ENCODE peak calls at places on chromosomes 16 and 17, in four cellular contexts. P is B cell, K is right lobe of liver, F is GM12865. L is an unnamed sample.

GRCh38 chr17:4939554-4939803 is 367 bp downstream of the SLC25A11 start:
- DNase-seq in F (no peak), P (no peak), K (no peak), L (no peak)

GRCh38 chr17:63699638-63700527 is at the start of gene LIMD2:
- DNase-seq in P (peak; percentile 83), K (peak; percentile 69), F (peak; percentile 88), L (peak; percentile 85)

GRCh38 chr16:69340095-69340644 is 598 bp downstream of the NIP7 start:
- DNase-seq in P (no peak), F (no peak), K (no peak), L (no peak)

GRCh38 chr17:7249830-7250229 is 1.7 kb downstream of the CTDNEP1 start:
- DNase-seq in K (no peak), P (no peak), F (peak; percentile 55), L (no peak)

GRCh38 chr16:64238576-64238975 is 883.3 kb downstream of the CDH11 start:
- DNase-seq in K (no peak), P (no peak), F (no peak), L (no peak)

GRCh38 chr17:43175213-43176118 is 4.5 kb downstream of the NBR1 start:
- DNase-seq in P (no peak), F (no peak), K (no peak), L (no peak)

GRCh38 chr16:4663756-4664465 is 29.5 kb upstream of the NUDT16L1 start:
- DNase-seq in P (no peak), F (no peak), K (peak; percentile 95), L (no peak)

GRCh38 chr16:47392114-47392513 is 68.7 kb downstream of the ITFG1 start:
- DNase-seq in K (no peak), P (peak; percentile 67), F (peak; percentile 59), L (peak; percentile 30)

GRCh38 chr16:89544113-89544512 is 16.4 kb upstream of the RPL13 start:
- DNase-seq in P (no peak), F (no peak), K (no peak), L (no peak)

GRCh38 chr16:64172191-64172590 is 949.7 kb downstream of the CDH11 start:
- DNase-seq in P (no peak), F (no peak), K (no peak), L (no peak)

GRCh38 chr17:67503184-67503583 is 126.1 kb downstream of the PITPNC1 start:
- DNase-seq in P (no peak), F (no peak), K (no peak), L (no peak)

DNA sequence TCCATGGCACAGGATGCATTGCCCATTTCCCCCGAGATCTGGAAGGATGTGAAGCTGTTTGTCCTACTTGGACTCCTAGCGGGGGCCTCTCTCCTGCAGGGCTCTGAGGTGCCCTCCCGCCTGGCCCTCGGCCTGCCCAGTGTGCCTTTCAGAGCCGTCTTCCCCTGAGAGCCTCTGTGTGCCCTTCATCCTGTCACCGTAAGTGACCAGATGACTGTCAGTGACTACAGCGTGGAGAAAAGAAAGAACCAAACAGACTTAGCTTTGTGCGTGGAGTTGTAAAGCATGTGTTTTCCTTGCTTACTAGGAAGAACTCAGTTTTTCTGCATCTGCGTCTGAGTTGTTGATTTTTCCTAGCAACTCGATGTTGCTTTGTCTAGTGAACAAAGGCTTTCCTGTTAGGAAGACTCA is 56.1 kb downstream of the BANP start:
- DNase-seq in K (no peak), F (no peak), P (no peak), L (no peak)
- TF ChIP-seq CTCF in K (no peak), F (no peak), P (no peak), L (no peak)

GRCh38 chr16:81713295-81713772 is 65.8 kb upstream of the PLCG2 start:
- DNase-seq in P (no peak), F (no peak), K (no peak), L (no peak)
- TF ChIP-seq CTCF in P (no peak), F (no peak), K (no peak), L (no peak)

GRCh38 chr16:77499373-77500285 is 64.8 kb upstream of the ADAMTS18 start:
- DNase-seq in K (no peak), F (no peak), P (no peak), L (no peak)
- TF ChIP-seq CTCF in K (no peak), F (no peak), P (no peak), L (no peak)

GRCh38 chr17:31842416-31843381 is 16.3 kb downstream of the COPRS start:
- DNase-seq in K (peak; percentile 90), P (peak; percentile 69), F (peak; percentile 68), L (peak; percentile 17)
- TF ChIP-seq CTCF in K (peak; percentile 96), P (peak; percentile 95), F (peak; percentile 88), L (peak; percentile 93)

GRCh38 chr17:17435323-17435722 is 41.5 kb upstream of the MED9 start:
- DNase-seq in F (no peak), P (no peak), K (no peak), L (no peak)
- TF ChIP-seq CTCF in F (no peak), P (no peak), K (no peak), L (no peak)

GRCh38 chr17:80252871-80253270 is 7.8 kb upstream of the RNF213 start:
- DNase-seq in K (peak; percentile 69), P (peak; percentile 78), F (peak; percentile 83), L (peak; percentile 72)
- TF ChIP-seq CTCF in K (peak; percentile 56), P (peak; percentile 74), F (peak; percentile 80), L (peak; percentile 79)

L was measured in GM06990.